ENCODE peak calls at places on chromosomes 7 and 10, in six cellular contexts. Q is SK-N-SH, F is brain microvascular endothelial cell, B is AG09319, W is lower leg skin, L is fibroblast of mammary gland. T is an unnamed sample.

GRCh38 chr7:121931149-121931922 is 58.4 kb downstream of the PTPRZ1 start:
- DNase-seq in Q (no peak), F (no peak), B (no peak), W (no peak), L (no peak), T (no peak)

GRCh38 chr10:12186324-12186723 is 9.4 kb downstream of the NUDT5 start:
- DNase-seq in Q (no peak), F (no peak), B (no peak), W (no peak), L (no peak), T (no peak)

GRCh38 chr7:24829787-24830186 is 72.5 kb upstream of the GSDME start:
- DNase-seq in Q (no peak), F (peak; percentile 60), B (no peak), W (peak; percentile 20), L (peak; percentile 45), T (peak; percentile 45)

GRCh38 chr10:44417761-44418160 is 32.9 kb upstream of the CXCL12 start:
- DNase-seq in Q (no peak), F (no peak), B (no peak), W (no peak), L (no peak), T (no peak)

GRCh38 chr7:79308176-79308575 is 145.3 kb downstream of the MAGI2 start:
- DNase-seq in Q (no peak), F (no peak), B (no peak), W (no peak), L (peak; percentile 39), T (peak; percentile 49)

GRCh38 chr7:98248156-98248555 is 3.9 kb downstream of the TECPR1 start:
- DNase-seq in Q (peak; percentile 17), F (no peak), B (no peak), W (no peak), L (no peak), T (no peak)

GRCh38 chr7:143383642-143383957 is 2.5 kb downstream of the ZYX start:
- DNase-seq in Q (no peak), F (no peak), B (no peak), W (no peak), L (peak; percentile 32), T (no peak)

GRCh38 chr7:155850730-155851678 is 38.7 kb upstream of the SHH start:
- DNase-seq in Q (no peak), F (no peak), B (no peak), W (no peak), L (no peak), T (no peak)

GRCh38 chr7:90488220-90488619 is 18.8 kb downstream of the PTTG1IP2 start:
- DNase-seq in Q (peak; percentile 19), F (no peak), B (no peak), W (no peak), L (no peak), T (no peak)

GRCh38 chr10:83931669-83932068 is 207.6 kb upstream of the GHITM start:
- DNase-seq in Q (no peak), F (no peak), B (no peak), W (no peak), L (no peak), T (no peak)

GRCh38 chr10:52525761-52526160 is 211.7 kb downstream of the DKK1 start:
- DNase-seq in Q (no peak), F (peak; percentile 69), B (peak; percentile 28), W (peak; percentile 31), L (peak; percentile 56), T (peak; percentile 85)

GRCh38 chr10:6218692-6219493 is 16.2 kb downstream of the PFKFB3 start:
- DNase-seq in Q (no peak), F (peak; percentile 88), B (no peak), W (no peak), L (peak; percentile 79), T (no peak)

GRCh38 chr10:47330804-47331203 is 8.6 kb downstream of the GDF2 start:
- DNase-seq in Q (no peak), F (no peak), B (no peak), W (no peak), L (no peak), T (no peak)

GRCh38 chr10:133336131-133337078 is at the start of gene CALY:
- DNase-seq in Q (peak; percentile 92), F (no peak), B (no peak), W (no peak), L (no peak), T (no peak)

GRCh38 chr10:14588084-14588937 is 186.4 kb downstream of the FAM107B start:
- DNase-seq in Q (no peak), F (peak; percentile 96), B (peak; percentile 96), W (no peak), L (peak; percentile 88), T (peak; percentile 98)

GRCh38 chr7:150343225-150343624 is 1.8 kb upstream of the RARRES2 start:
- DNase-seq in Q (no peak), F (no peak), B (no peak), W (no peak), L (no peak), T (no peak)

GRCh38 chr7:132407764-132408163 is 168.5 kb downstream of the PLXNA4 start:
- DNase-seq in Q (peak; percentile 54), F (no peak), B (no peak), W (no peak), L (peak; percentile 28), T (no peak)

GRCh38 chr10:73940634-73941221 is 29.8 kb downstream of the PLAU start:
- DNase-seq in Q (peak; percentile 91), F (peak; percentile 73), B (peak; percentile 29), W (peak; percentile 82), L (peak; percentile 68), T (peak; percentile 66)

GRCh38 chr10:111968624-111969023 is 214.9 kb downstream of the GPAM start:
- DNase-seq in Q (no peak), F (no peak), B (no peak), W (no peak), L (peak; percentile 89), T (peak; percentile 2)

GRCh38 chr7:140404565-140405080 is 765 bp downstream of the RAB19 start:
- DNase-seq in Q (no peak), F (no peak), B (peak; percentile 51), W (no peak), L (no peak), T (no peak)

GRCh38 chr7:128874140-128875031 is 11.7 kb downstream of the ATP6V1F start:
- DNase-seq in Q (no peak), F (no peak), B (no peak), W (no peak), L (no peak), T (no peak)

GRCh38 chr10:35492387-35493195 is 112.5 kb upstream of the GJD4 start:
- DNase-seq in Q (no peak), F (no peak), B (no peak), W (no peak), L (no peak), T (no peak)

GRCh38 chr10:8138471-8138870 is 84.0 kb downstream of the GATA3 start:
- DNase-seq in Q (no peak), F (no peak), B (no peak), W (no peak), L (peak; percentile 4), T (peak; percentile 3)

GRCh38 chr7:145183069-145183468 is 347.2 kb upstream of the TPK1 start:
- DNase-seq in Q (no peak), F (no peak), B (no peak), W (no peak), L (no peak), T (no peak)

DNA sequence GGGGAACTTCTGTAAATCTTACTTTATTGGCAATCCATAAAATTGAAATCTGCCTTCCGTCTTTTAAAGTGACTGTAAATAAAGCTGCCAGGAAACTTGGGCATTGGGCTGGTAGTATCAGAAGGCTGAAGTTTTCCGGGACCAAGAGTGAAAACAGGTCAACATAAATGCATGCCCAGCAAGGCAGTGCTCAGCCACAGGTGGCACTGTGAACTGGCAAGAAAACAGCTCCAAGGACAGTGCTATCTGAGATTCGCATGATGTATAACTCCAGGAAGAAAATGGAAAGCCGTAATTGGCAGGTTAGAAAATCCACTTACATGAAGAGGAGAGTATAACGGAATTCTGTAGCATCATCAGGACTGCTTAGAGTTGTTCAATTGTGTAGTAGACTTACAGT is 1.9 kb upstream of the INSYN2A start:
- DNase-seq in Q (no peak), F (no peak), B (no peak), W (no peak), L (no peak), T (no peak)
- TF ChIP-seq CTCF in Q (peak; percentile 33), F (peak; percentile 41), B (no peak), W (no peak), L (no peak), T (no peak)

GRCh38 chr10:89481662-89482061 is 53.7 kb downstream of the SLC16A12 start:
- DNase-seq in Q (no peak), F (peak; percentile 77), B (peak; percentile 66), W (no peak), L (peak; percentile 97), T (peak; percentile 91)
- TF ChIP-seq CTCF in Q (no peak), F (no peak), B (no peak), W (no peak), L (no peak), T (no peak)

DNA sequence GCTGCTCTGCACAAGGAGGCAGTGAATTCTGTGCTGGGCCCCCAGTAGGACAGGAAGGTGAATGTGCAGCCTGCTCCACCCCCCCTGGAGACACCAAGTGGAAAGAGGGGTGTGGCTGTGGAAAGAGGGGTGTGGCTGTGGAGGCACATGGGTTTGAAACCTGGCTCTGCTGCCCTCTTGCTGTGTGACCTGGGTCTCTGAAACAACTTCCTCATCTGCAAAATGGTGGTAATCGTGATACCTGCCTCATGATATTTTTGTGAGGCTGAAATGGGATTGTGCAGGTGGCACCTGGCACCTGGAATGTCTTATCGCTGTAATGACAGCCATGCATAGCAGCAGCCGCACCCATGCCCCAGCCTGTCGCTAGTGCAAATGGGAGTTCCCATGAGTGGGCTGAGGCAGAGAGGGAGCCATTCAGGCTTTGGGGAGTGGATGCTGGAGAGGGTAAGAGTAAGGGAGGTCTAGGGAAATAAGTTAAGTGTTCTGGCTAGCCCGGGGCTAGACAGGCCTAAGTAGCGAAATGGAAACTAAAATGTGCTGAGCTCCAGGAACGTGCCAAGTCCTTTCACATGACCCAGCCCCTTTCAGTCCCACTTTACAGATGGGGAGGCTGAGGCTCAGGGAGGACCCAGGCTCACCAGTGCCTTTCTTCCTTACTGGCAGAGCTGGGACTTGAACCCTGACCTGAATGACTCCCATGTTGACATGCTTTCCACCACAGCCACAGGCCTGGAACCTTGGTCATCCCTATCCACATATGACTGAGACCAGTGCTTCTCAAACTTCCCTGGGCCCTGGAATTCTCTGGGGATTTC is 35.0 kb downstream of the C10orf105 start:
- DNase-seq in Q (no peak), F (no peak), B (no peak), W (no peak), L (no peak), T (no peak)
- TF ChIP-seq CTCF in Q (no peak), F (no peak), B (no peak), W (no peak), L (no peak), T (no peak)

DNA sequence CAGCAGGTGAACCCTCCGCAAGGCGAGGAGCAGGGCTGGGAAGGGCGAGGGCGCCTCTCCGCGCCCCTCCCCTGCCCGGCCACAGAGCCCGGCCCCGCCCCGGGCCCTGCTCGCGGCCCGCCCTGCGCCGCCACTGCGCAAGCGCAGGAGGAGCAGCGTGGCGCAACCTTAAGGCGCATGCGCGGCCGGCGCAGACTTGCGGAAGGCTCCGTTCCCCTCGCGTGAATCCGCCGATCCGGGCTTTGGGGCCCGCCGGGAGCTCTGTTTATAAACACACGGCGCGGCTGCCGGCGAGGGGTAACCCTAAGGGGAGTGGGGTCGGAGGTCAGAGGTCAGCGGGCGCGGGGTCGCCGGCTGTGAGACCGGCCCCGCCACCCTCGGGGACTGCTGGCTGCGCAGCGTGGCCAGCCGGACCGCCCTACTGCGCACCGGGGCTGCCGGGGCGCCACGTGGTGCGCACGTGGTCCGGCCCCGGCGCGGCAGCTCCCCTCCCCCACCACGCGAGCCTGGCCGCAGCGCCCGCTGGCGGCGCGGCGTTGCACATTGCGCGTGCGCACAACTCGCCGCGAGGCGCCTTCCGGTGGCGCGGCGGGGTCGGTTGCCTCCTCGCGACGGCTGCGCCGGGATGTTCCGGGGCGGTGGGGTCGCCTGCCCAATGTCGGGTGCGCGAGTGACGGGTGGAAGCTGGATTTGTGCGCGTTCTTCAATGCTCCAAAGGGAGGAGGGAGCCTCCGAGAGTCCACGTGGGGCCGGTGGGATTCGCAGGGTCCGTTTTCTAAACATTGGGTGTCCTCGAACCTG is 40.2 kb upstream of the FOXK1 start:
- DNase-seq in Q (peak; percentile 100), F (peak; percentile 86), B (peak; percentile 84), W (peak; percentile 94), L (peak; percentile 89), T (peak; percentile 97)
- TF ChIP-seq CTCF in Q (peak; percentile 48), F (peak; percentile 12), B (peak; percentile 19), W (no peak), L (no peak), T (peak; percentile 23)